ENCODE peak calls at places on chromosomes 13 and 19, in five cellular contexts. Y, I, J, K and D are unnamed samples.

GRCh38 chr19:36514012-36514612 is 14.0 kb downstream of the ZNF260 start:
- DNase-seq in K (peak; percentile 54), Y (no peak), I (no peak), J (no peak), D (no peak)

GRCh38 chr13:74114202-74114601 is 20.0 kb downstream of the KLF12 start:
- DNase-seq in Y (peak; percentile 62), I (no peak), K (no peak), J (no peak), D (no peak)

GRCh38 chr19:52648336-52648990 is 10.3 kb upstream of the ZNF83 start:
- DNase-seq in K (no peak), Y (peak; percentile 68), I (peak; percentile 61), J (no peak), D (no peak)

GRCh38 chr13:99572131-99572530 is 70.9 kb downstream of the TM9SF2 start:
- DNase-seq in K (no peak), Y (peak; percentile 4), I (no peak), J (no peak), D (no peak)

GRCh38 chr19:15107056-15108010 is at the start of gene SYDE1:
- DNase-seq in K (peak; percentile 88), Y (peak; percentile 55), I (peak; percentile 53), J (peak; percentile 83), D (peak; percentile 81)

GRCh38 chr19:4059931-4060620 is 6.6 kb downstream of the ZBTB7A start:
- DNase-seq in Y (no peak), K (no peak), J (no peak), I (no peak), D (peak; percentile 32)

GRCh38 chr13:45207319-45207718 is 6.5 kb upstream of the KCTD4 start:
- DNase-seq in I (no peak), K (no peak), J (no peak), Y (no peak), D (no peak)

GRCh38 chr13:32164622-32165268 is 133.2 kb downstream of the FRY start:
- DNase-seq in K (peak; percentile 91), I (peak; percentile 76), J (peak; percentile 58), Y (peak; percentile 66), D (peak; percentile 71)

GRCh38 chr13:59043016-59043415 is 1120.7 kb downstream of the DIAPH3 start:
- DNase-seq in K (no peak), I (no peak), J (no peak), Y (no peak), D (no peak)

GRCh38 chr19:57434386-57435061 is 601 bp upstream of the ZNF749 start:
- DNase-seq in I (no peak), J (peak; percentile 49), Y (no peak), K (peak; percentile 15), D (peak; percentile 50)

GRCh38 chr13:46667687-46668281 is 114.8 kb downstream of the LRCH1 start:
- DNase-seq in Y (no peak), I (peak; percentile 60), K (no peak), J (no peak), D (no peak)

GRCh38 chr19:13215572-13216380 is 65.6 kb downstream of the IER2 start:
- DNase-seq in I (no peak), K (no peak), J (no peak), Y (no peak), D (no peak)

GRCh38 chr19:3024509-3024869 is 4.6 kb downstream of the TLE2 start:
- DNase-seq in J (no peak), Y (no peak), I (no peak), K (peak; percentile 73), D (no peak)

GRCh38 chr19:3027292-3027691 is 1.8 kb downstream of the TLE2 start:
- DNase-seq in Y (no peak), I (no peak), J (no peak), K (no peak), D (no peak)

GRCh38 chr19:3026768-3027167 is 2.3 kb downstream of the TLE2 start:
- DNase-seq in I (no peak), J (no peak), K (no peak), Y (no peak), D (no peak)

GRCh38 chr19:3025516-3025890 is 3.6 kb downstream of the TLE2 start:
- DNase-seq in Y (no peak), I (no peak), J (no peak), K (no peak), D (no peak)

GRCh38 chr19:3024870-3025515 is 4.1 kb downstream of the TLE2 start:
- DNase-seq in I (peak; percentile 18), J (peak; percentile 67), Y (no peak), K (peak; percentile 83), D (peak; percentile 59)
- H3K23ac ChIP-seq in I (no peak overlapping the region), J (no peak overlapping the region), Y (no peak overlapping the region), K (peak overlapping the region; percentile 83), D (no peak overlapping the region)

GRCh38 chr19:49855676-49856573 is 5.0 kb downstream of the PTOV1 start:
- DNase-seq in Y (no peak), I (no peak), J (no peak), K (no peak), D (no peak)
- H3K23ac ChIP-seq in Y (no peak overlapping the region), I (no peak overlapping the region), J (no peak overlapping the region), K (no peak overlapping the region), D (no peak overlapping the region)

GRCh38 chr19:38466050-38466449 is 32.6 kb downstream of the RYR1 start:
- DNase-seq in K (no peak), J (no peak), I (no peak), Y (no peak), D (no peak)
- H3K23ac ChIP-seq in K (no peak overlapping the region), J (no peak overlapping the region), I (no peak overlapping the region), Y (no peak overlapping the region), D (no peak overlapping the region)

GRCh38 chr13:33367186-33367895 is 81.8 kb upstream of the STARD13 start:
- DNase-seq in J (no peak), Y (no peak), K (no peak), I (no peak), D (no peak)
- H3K23ac ChIP-seq in J (no peak overlapping the region), Y (no peak overlapping the region), K (no peak overlapping the region), I (no peak overlapping the region), D (no peak overlapping the region)

GRCh38 chr13:20902438-20903163 is at the start of gene XPO4:
- DNase-seq in K (peak; percentile 89), Y (peak; percentile 69), I (peak; percentile 86), J (peak; percentile 94), D (peak; percentile 75)
- H3K23ac ChIP-seq in K (peak within 1 kb of the TSS; percentile 59), Y (peak within 1 kb of the TSS; percentile 60), I (peak within 1 kb of the TSS; percentile 90), J (peak within 1 kb of the TSS; percentile 92), D (no peak within 1 kb of the TSS)

DNA sequence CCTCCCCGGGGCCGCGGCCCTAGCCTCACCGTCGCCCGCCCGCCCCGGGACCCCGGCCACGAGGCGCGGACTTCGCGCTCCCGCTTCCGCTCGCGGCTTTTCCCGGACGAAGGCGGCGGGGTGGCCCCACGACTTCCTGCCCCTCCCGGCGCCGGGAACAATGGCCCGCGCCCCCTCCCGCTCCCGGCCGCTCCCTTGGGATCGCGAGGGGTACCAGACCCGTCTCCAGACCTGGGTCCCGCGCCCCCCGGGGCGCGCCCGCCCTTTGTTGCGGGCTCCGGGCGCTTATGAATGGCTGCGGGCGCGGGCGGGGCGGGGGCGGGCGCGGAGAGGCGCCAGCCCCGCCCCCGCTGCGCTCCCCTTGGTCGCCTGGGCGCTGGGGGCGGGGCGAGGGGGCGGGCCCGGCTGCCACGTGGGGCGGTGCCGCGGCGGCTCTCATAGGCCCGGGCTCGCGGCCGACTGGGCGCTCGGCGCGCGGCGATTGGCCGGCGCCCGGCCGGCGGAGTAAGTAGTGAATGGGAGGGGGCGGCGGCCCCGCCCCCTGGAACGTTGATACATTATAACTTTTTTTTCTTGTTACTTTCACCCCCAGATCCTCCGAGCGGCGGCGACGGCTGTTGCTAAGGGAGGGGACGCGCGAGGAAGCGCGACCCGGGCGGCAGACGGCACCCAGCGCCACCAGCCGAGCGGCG is 1.1 kb downstream of the MIDN start:
- DNase-seq in J (peak; percentile 89), I (peak; percentile 93), K (peak; percentile 97), Y (peak; percentile 96), D (peak; percentile 95)
- H3K23ac ChIP-seq in J (no peak overlapping the region), I (no peak overlapping the region), K (peak overlapping the region; percentile 45), Y (no peak overlapping the region), D (no peak overlapping the region)

DNA sequence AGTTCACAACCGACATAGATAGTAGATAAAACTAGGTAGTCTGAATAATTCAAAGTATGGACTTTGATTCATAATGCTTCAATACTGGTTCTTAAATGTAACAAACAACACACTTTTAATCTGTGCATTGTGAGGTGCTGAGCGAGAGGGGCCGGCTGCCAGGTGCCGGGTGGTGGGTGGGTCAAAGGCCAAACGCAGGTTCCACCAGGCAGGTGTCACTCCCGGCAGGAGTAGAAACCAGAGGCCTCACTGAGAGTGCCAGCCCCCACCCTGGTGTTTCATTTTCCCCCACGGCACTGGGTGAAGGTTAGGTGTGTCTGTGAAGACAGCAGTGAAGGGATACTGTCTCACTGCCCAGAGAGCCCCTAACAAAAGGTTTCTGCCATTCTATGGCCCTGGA is 4.2 kb upstream of the TUBGCP3 start:
- DNase-seq in K (no peak), J (no peak), Y (no peak), I (no peak), D (no peak)
- H3K23ac ChIP-seq in K (no peak overlapping the region), J (no peak overlapping the region), Y (no peak overlapping the region), I (no peak overlapping the region), D (no peak overlapping the region)